ENCODE peak calls at places on chromosomes 13 and 19, in six cellular contexts. U is transverse colon; T is cardiac muscle cell; J is CD4-positive, CD25-positive, alpha-beta regulatory T cell; D is CD8-positive, alpha-beta T cell; E is aorta. C is an unnamed sample.

GRCh38 chr19:41868120-41868988 is 8.3 kb downstream of the RPS19 start:
- DNase-seq in U (peak; percentile 37), T (no peak), J (no peak), D (no peak), E (no peak), C (no peak)

GRCh38 chr13:43475135-43475534 is 311.6 kb downstream of the ENOX1 start:
- DNase-seq in U (no peak), T (no peak), J (no peak), D (no peak), E (no peak), C (no peak)

GRCh38 chr13:51547425-51548176 is 36.7 kb upstream of the WDFY2 start:
- DNase-seq in U (no peak), T (no peak), J (no peak), D (no peak), E (no peak), C (no peak)

GRCh38 chr19:55149078-55150003 is at the start of gene TNNT1:
- DNase-seq in U (no peak), T (peak; percentile 51), J (no peak), D (no peak), E (no peak), C (no peak)

GRCh38 chr13:73722120-73722519 is 412.1 kb downstream of the KLF12 start:
- DNase-seq in U (no peak), T (no peak), J (no peak), D (no peak), E (no peak), C (no peak)

GRCh38 chr13:45468676-45469075 is 3.9 kb downstream of the COG3 start:
- DNase-seq in U (peak; percentile 20), T (no peak), J (no peak), D (no peak), E (no peak), C (no peak)

GRCh38 chr13:44578064-44578394 is 1.9 kb upstream of the TSC22D1 start:
- DNase-seq in U (no peak), T (no peak), J (no peak), D (no peak), E (no peak), C (no peak)

GRCh38 chr19:40224342-40225148 is 1.9 kb downstream of the CCNP start:
- DNase-seq in U (no peak), T (no peak), J (no peak), D (no peak), E (no peak), C (no peak)

GRCh38 chr19:7397687-7398086 is 49.0 kb downstream of the ARHGEF18 start:
- DNase-seq in U (no peak), T (no peak), J (no peak), D (no peak), E (no peak), C (no peak)

GRCh38 chr19:29812881-29813275 is 1.1 kb downstream of the CCNE1 start:
- DNase-seq in U (no peak), T (no peak), J (no peak), D (no peak), E (peak; percentile 50), C (no peak)

GRCh38 chr13:20579193-20579592 is 12.2 kb downstream of the IFT88 start:
- DNase-seq in U (no peak), T (no peak), J (no peak), D (no peak), E (no peak), C (no peak)

GRCh38 chr19:3612901-3613741 is 6.4 kb upstream of the TBXA2R start:
- DNase-seq in U (no peak), T (no peak), J (no peak), D (no peak), E (peak; percentile 80), C (no peak)

GRCh38 chr13:91348906-91349435 is 1.5 kb downstream of the MIR17HG start:
- DNase-seq in U (peak; percentile 94), T (no peak), J (peak; percentile 81), D (peak; percentile 93), E (peak; percentile 98), C (peak; percentile 58)

GRCh38 chr13:65600702-65601101 is 1629.4 kb downstream of the PCDH9 start:
- DNase-seq in U (no peak), T (no peak), J (no peak), D (no peak), E (no peak), C (no peak)

GRCh38 chr19:5345895-5346386 is 5.3 kb upstream of the PTPRS start:
- DNase-seq in U (no peak), T (no peak), J (no peak), D (no peak), E (no peak), C (no peak)

GRCh38 chr13:40982772-40983171 is 36.3 kb downstream of the ELF1 start:
- DNase-seq in U (peak; percentile 41), T (peak; percentile 61), J (peak; percentile 57), D (peak; percentile 59), E (no peak), C (no peak)

GRCh38 chr13:40981949-40982348 is 37.2 kb downstream of the ELF1 start:
- DNase-seq in U (no peak), T (no peak), J (no peak), D (no peak), E (no peak), C (no peak)

GRCh38 chr13:40981361-40981760 is 37.8 kb downstream of the ELF1 start:
- DNase-seq in U (no peak), T (no peak), J (no peak), D (no peak), E (no peak), C (no peak)

GRCh38 chr13:40979232-40979631 is 39.9 kb downstream of the ELF1 start:
- DNase-seq in U (no peak), T (no peak), J (no peak), D (no peak), E (no peak), C (no peak)

GRCh38 chr13:40980466-40980865 is 38.6 kb downstream of the ELF1 start:
- DNase-seq in U (no peak), T (no peak), J (no peak), D (no peak), E (no peak), C (no peak)
- H3K4me1 ChIP-seq in U (peaks cover 32% of the 10 kb centered on the region), T (peaks cover 12% of the 10 kb centered on the region), J (peaks cover 58% of the 10 kb centered on the region), D (peaks cover 52% of the 10 kb centered on the region), E (peaks cover 4% of the 10 kb centered on the region), C (peaks cover 34% of the 10 kb centered on the region)

DNA sequence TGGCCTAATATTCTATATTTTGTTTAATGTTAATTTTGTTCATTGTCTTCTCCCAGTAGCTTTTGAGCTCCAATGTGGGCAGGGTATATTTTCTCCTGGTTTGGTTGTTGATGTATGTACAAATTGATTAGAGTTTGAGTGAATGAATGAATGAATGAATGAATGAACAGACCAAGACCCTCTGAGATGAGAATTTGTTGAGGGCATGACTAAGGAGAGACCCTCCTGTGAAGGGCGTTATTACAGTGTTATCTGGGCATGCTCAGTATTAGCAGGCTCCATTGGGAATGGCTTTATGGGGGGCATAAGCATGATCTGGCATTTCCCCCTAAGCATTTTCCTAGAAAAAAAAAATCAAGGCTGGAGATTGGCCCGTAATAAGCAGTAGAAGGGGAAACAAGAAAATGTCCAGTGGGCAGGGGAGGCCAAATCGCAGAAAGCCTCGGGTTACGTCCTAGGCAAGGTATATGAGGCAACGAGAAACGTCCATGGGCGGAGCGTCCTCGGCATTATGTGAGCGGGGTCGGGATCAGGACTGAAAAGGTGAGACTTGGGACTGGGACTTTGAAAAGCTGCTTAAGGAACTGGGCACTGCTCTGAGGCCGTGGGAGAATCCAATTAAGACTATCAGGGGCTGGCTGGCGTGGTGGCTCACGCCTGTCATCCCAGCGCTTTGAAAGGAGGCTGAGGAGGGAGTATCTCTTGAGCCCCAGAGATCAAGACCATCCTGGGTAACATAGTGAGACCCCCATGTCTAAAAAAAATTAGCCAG is 904 bp upstream of the ARHGAP33 start:
- DNase-seq in U (no peak), T (no peak), J (no peak), D (no peak), E (peak; percentile 66), C (no peak)
- H3K4me3 ChIP-seq in U (peak overlapping the region; percentile 90), T (peak overlapping the region; percentile 99), J (peak overlapping the region; percentile 69), D (peak overlapping the region; percentile 54), E (no peak overlapping the region), C (peak overlapping the region; percentile 68)

GRCh38 chr19:19670070-19670551 is 1.5 kb downstream of the ZNF101 start:
- DNase-seq in U (no peak), T (no peak), J (no peak), D (no peak), E (peak; percentile 46), C (no peak)
- H3K27ac ChIP-seq in U (peak overlapping the region; percentile 92), T (no peak overlapping the region), J (peak overlapping the region; percentile 96), D (peak overlapping the region; percentile 85), E (no peak overlapping the region), C (no peak overlapping the region)

DNA sequence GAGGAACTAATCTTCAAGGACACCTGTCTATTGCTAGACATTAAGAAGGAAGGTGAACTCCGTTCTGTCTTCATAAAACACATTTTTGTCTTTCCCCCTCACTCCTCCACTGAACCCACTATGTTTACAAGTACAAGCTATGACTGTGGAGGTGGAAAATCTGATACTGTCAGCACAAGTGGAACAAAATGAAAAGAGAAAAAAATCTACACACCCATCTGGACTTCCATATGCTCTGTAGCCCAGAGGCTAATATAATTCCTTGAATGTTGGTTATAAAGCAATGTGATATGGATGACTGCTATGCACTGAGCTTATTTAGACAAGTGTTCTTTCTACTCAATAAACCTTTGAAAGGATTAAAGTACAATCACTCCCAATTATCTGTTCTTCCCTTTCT is 713.5 kb downstream of the DIAPH3 start:
- DNase-seq in U (no peak), T (no peak), J (no peak), D (no peak), E (no peak), C (no peak)
- H3K4me1 ChIP-seq in U (no peaks in the 10 kb centered on the region), T (peaks cover 5% of the 10 kb centered on the region), J (no peaks in the 10 kb centered on the region), D (no peaks in the 10 kb centered on the region), E (no peaks in the 10 kb centered on the region), C (no peaks in the 10 kb centered on the region)